ENCODE peak calls at places on chromosomes 1 and 21, in seven cellular contexts. One of them, this sample, is unnamed.

GRCh38 chr1:37714226-37714625 is 21.9 kb downstream of the CDCA8 start:
- DNase-seq in pancreas: no peak
- DNase-seq in esophagus squamous epithelium: no peak
- DNase-seq in cardiac fibroblast: no peak
- DNase-seq in AG04449: no peak
- DNase-seq in Panc1: no peak
- DNase-seq in GM12864: no peak
- DNase-seq in this sample: no peak

GRCh38 chr1:161790587-161791317 is 24.6 kb downstream of the ATF6 start:
- DNase-seq in cardiac fibroblast: no peak
- DNase-seq in AG04449: no peak
- DNase-seq in GM12864: no peak
- DNase-seq in pancreas: no peak
- DNase-seq in esophagus squamous epithelium: no peak
- DNase-seq in Panc1: no peak
- DNase-seq in this sample: no peak

GRCh38 chr21:34830386-34831140 is 161.8 kb downstream of the CLIC6 start:
- DNase-seq in cardiac fibroblast: no peak
- DNase-seq in pancreas: no peak
- DNase-seq in Panc1: no peak
- DNase-seq in AG04449: no peak
- DNase-seq in esophagus squamous epithelium: no peak
- DNase-seq in GM12864: no peak
- DNase-seq in this sample: no peak

GRCh38 chr1:92992066-92992465 is 30.8 kb upstream of the DIPK1A start:
- DNase-seq in GM12864: no peak
- DNase-seq in AG04449: no peak
- DNase-seq in cardiac fibroblast: peak; percentile 26
- DNase-seq in esophagus squamous epithelium: no peak
- DNase-seq in pancreas: no peak
- DNase-seq in Panc1: no peak
- DNase-seq in this sample: no peak

GRCh38 chr1:91513160-91513559 is 12.5 kb downstream of the CDC7 start:
- DNase-seq in esophagus squamous epithelium: no peak
- DNase-seq in cardiac fibroblast: peak; percentile 60
- DNase-seq in GM12864: no peak
- DNase-seq in Panc1: no peak
- DNase-seq in pancreas: no peak
- DNase-seq in AG04449: no peak
- DNase-seq in this sample: no peak

GRCh38 chr1:193458628-193459027 is 272.2 kb upstream of the B3GALT2 start:
- DNase-seq in Panc1: no peak
- DNase-seq in AG04449: no peak
- DNase-seq in cardiac fibroblast: no peak
- DNase-seq in GM12864: no peak
- DNase-seq in esophagus squamous epithelium: no peak
- DNase-seq in pancreas: no peak
- DNase-seq in this sample: no peak

GRCh38 chr1:186900539-186901237 is 71.9 kb downstream of the PLA2G4A start:
- DNase-seq in cardiac fibroblast: peak; percentile 53
- DNase-seq in Panc1: no peak
- DNase-seq in GM12864: no peak
- DNase-seq in pancreas: no peak
- DNase-seq in AG04449: no peak
- DNase-seq in esophagus squamous epithelium: no peak
- DNase-seq in this sample: no peak

GRCh38 chr1:24468605-24469004 is 34.0 kb upstream of the RCAN3 start:
- DNase-seq in esophagus squamous epithelium: no peak
- DNase-seq in cardiac fibroblast: no peak
- DNase-seq in pancreas: no peak
- DNase-seq in AG04449: no peak
- DNase-seq in Panc1: no peak
- DNase-seq in GM12864: no peak
- DNase-seq in this sample: no peak

GRCh38 chr1:941588-942383 is 17.3 kb downstream of the NOC2L start:
- DNase-seq in cardiac fibroblast: peak; percentile 38
- DNase-seq in Panc1: no peak
- DNase-seq in GM12864: no peak
- DNase-seq in AG04449: no peak
- DNase-seq in esophagus squamous epithelium: no peak
- DNase-seq in pancreas: no peak
- DNase-seq in this sample: peak; percentile 63

GRCh38 chr1:210883821-210884220 is 250.1 kb downstream of the KCNH1 start:
- DNase-seq in AG04449: peak; percentile 24
- DNase-seq in GM12864: no peak
- DNase-seq in cardiac fibroblast: peak; percentile 1
- DNase-seq in esophagus squamous epithelium: no peak
- DNase-seq in pancreas: no peak
- DNase-seq in Panc1: no peak
- DNase-seq in this sample: no peak

GRCh38 chr1:41607810-41608209 is 123.3 kb upstream of the EDN2 start:
- DNase-seq in cardiac fibroblast: no peak
- DNase-seq in Panc1: no peak
- DNase-seq in AG04449: no peak
- DNase-seq in pancreas: no peak
- DNase-seq in esophagus squamous epithelium: no peak
- DNase-seq in GM12864: no peak
- DNase-seq in this sample: no peak

GRCh38 chr1:185741551-185741950 is 7.4 kb downstream of the HMCN1 start:
- DNase-seq in GM12864: no peak
- DNase-seq in esophagus squamous epithelium: no peak
- DNase-seq in Panc1: no peak
- DNase-seq in AG04449: no peak
- DNase-seq in cardiac fibroblast: peak; percentile 40
- DNase-seq in pancreas: no peak
- DNase-seq in this sample: no peak

GRCh38 chr1:213326666-213327317 is 275.8 kb downstream of the RPS6KC1 start:
- DNase-seq in cardiac fibroblast: peak; percentile 56
- DNase-seq in Panc1: no peak
- DNase-seq in esophagus squamous epithelium: no peak
- DNase-seq in pancreas: no peak
- DNase-seq in GM12864: no peak
- DNase-seq in AG04449: no peak
- DNase-seq in this sample: peak; percentile 54

GRCh38 chr1:93625582-93626327 is 55.9 kb downstream of the BCAR3 start:
- DNase-seq in AG04449: no peak
- DNase-seq in esophagus squamous epithelium: no peak
- DNase-seq in pancreas: no peak
- DNase-seq in Panc1: no peak
- DNase-seq in cardiac fibroblast: peak; percentile 89
- DNase-seq in GM12864: no peak
- DNase-seq in this sample: no peak

GRCh38 chr1:17909634-17910033 is 154.5 kb downstream of the ACTL8 start:
- DNase-seq in pancreas: no peak
- DNase-seq in cardiac fibroblast: peak; percentile 56
- DNase-seq in Panc1: no peak
- DNase-seq in esophagus squamous epithelium: no peak
- DNase-seq in AG04449: no peak
- DNase-seq in GM12864: no peak
- DNase-seq in this sample: no peak

GRCh38 chr1:183568176-183569041 is 21.9 kb downstream of the NCF2 start:
- DNase-seq in esophagus squamous epithelium: no peak
- DNase-seq in GM12864: no peak
- DNase-seq in Panc1: no peak
- DNase-seq in pancreas: no peak
- DNase-seq in AG04449: no peak
- DNase-seq in cardiac fibroblast: peak; percentile 42
- DNase-seq in this sample: no peak

GRCh38 chr1:91784616-91785015 is 101.3 kb downstream of the TGFBR3 start:
- DNase-seq in GM12864: no peak
- DNase-seq in esophagus squamous epithelium: no peak
- DNase-seq in AG04449: no peak
- DNase-seq in pancreas: no peak
- DNase-seq in cardiac fibroblast: no peak
- DNase-seq in Panc1: no peak
- DNase-seq in this sample: no peak

DNA sequence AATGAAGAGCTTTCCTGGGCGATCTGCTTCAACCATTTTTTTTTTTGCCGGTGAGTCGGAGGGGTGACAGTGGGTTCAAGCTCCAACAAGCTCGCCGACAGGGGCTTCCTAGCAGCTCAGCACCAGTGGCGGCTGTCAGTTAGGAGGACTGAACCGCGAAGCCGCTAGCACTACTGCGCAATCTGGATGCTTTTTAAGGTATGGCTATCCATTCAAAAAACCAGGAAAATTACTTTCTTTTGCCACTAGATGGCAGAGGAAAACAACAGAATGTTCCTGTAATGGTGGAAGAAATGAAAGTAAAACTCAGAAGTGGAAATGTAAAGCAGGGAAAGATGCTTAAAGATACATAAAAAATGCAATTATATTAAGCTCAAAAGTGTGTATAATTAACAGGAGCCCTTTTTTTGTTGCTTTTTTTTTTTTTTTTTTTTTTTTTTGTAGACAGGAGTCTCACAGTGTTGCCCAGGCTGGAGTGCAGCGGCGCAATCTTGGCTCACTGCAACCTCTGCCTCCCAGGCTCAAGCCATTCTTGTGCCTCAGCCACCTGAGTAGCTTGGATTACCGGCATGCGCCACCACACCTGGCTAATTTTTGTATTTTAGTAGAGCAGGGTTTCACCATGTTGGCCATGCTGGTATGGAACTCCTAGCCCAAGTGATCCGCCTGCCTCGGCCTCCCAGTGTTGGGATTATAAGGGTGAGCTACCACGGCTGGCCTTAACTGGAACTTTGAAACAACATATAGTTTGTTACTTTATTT is 8.5 kb downstream of the KYAT3 start:
- DNase-seq in AG04449: no peak
- DNase-seq in Panc1: peak; percentile 64
- DNase-seq in pancreas: no peak
- DNase-seq in esophagus squamous epithelium: no peak
- DNase-seq in GM12864: peak; percentile 40
- DNase-seq in cardiac fibroblast: peak; percentile 81
- DNase-seq in this sample: no peak
- H3K4me3 ChIP-seq in AG04449: no peak overlapping the region
- H3K4me3 ChIP-seq in Panc1: peak overlapping the region; percentile 61
- H3K4me3 ChIP-seq in pancreas: peak overlapping the region; percentile 12
- H3K4me3 ChIP-seq in esophagus squamous epithelium: no peak overlapping the region
- H3K4me3 ChIP-seq in GM12864: peak overlapping the region; percentile 43
- H3K4me3 ChIP-seq in cardiac fibroblast: peak overlapping the region; percentile 44
- H3K4me3 ChIP-seq in this sample: no peak overlapping the region

DNA sequence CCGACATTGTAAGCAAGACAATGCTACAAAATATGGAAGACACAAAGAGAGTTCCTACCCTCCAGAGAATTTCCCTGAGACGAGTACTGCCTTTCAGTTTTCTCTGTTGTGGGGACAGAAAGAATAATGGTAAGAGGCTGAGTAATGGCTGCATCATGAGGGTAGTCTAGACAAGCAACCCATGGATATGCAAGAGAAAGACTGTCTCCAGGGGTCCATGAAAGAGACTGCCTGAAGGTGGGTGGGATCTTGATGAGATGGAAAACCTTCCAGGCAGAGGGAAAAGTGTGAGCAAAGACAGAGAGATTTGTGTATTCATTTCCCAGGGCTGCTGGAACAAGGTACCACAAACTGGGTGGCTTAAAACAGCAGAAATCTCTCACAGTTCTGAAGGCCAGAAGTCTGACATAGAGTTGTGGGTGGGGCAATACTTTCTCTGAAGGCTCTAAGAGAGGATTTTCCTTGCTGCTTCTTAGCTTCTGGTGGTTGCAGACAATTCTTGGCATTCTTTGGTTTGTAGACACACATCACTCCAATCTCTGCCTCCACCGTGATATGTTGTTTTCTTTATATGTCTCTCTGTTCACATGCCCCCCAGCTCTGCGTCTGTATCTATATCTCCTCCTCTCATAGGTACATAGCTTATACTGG is 41.4 kb downstream of the ANP32E start:
- DNase-seq in AG04449: peak; percentile 64
- DNase-seq in Panc1: no peak
- DNase-seq in cardiac fibroblast: peak; percentile 60
- DNase-seq in pancreas: no peak
- DNase-seq in esophagus squamous epithelium: no peak
- DNase-seq in GM12864: no peak
- DNase-seq in this sample: no peak
- H3K4me3 ChIP-seq in AG04449: no peak overlapping the region
- H3K4me3 ChIP-seq in Panc1: no peak overlapping the region
- H3K4me3 ChIP-seq in cardiac fibroblast: no peak overlapping the region
- H3K4me3 ChIP-seq in pancreas: no peak overlapping the region
- H3K4me3 ChIP-seq in esophagus squamous epithelium: no peak overlapping the region
- H3K4me3 ChIP-seq in GM12864: no peak overlapping the region
- H3K4me3 ChIP-seq in this sample: no peak overlapping the region

GRCh38 chr1:47179988-47180563 is 9.8 kb downstream of the PDZK1IP1 start:
- DNase-seq in Panc1: no peak
- DNase-seq in GM12864: no peak
- DNase-seq in AG04449: no peak
- DNase-seq in cardiac fibroblast: no peak
- DNase-seq in pancreas: no peak
- DNase-seq in esophagus squamous epithelium: no peak
- DNase-seq in this sample: no peak
- H3K4me3 ChIP-seq in Panc1: peak overlapping the region; percentile 69
- H3K4me3 ChIP-seq in GM12864: no peak overlapping the region
- H3K4me3 ChIP-seq in AG04449: no peak overlapping the region
- H3K4me3 ChIP-seq in cardiac fibroblast: peak overlapping the region; percentile 54
- H3K4me3 ChIP-seq in pancreas: peak overlapping the region; percentile 19
- H3K4me3 ChIP-seq in esophagus squamous epithelium: no peak overlapping the region
- H3K4me3 ChIP-seq in this sample: peak overlapping the region; percentile 53

GRCh38 chr1:159935305-159935704 is 10.0 kb upstream of the TAGLN2 start:
- DNase-seq in AG04449: no peak
- DNase-seq in GM12864: no peak
- DNase-seq in esophagus squamous epithelium: no peak
- DNase-seq in cardiac fibroblast: no peak
- DNase-seq in Panc1: no peak
- DNase-seq in pancreas: peak; percentile 58
- DNase-seq in this sample: no peak

GRCh38 chr1:159937014-159937750 is 8.2 kb downstream of the IGSF9 start:
- DNase-seq in GM12864: no peak
- DNase-seq in cardiac fibroblast: no peak
- DNase-seq in Panc1: no peak
- DNase-seq in AG04449: no peak
- DNase-seq in pancreas: peak; percentile 50
- DNase-seq in esophagus squamous epithelium: no peak
- DNase-seq in this sample: no peak

GRCh38 chr1:159938221-159938852 is 7.1 kb downstream of the IGSF9 start:
- DNase-seq in esophagus squamous epithelium: no peak
- DNase-seq in cardiac fibroblast: no peak
- DNase-seq in GM12864: no peak
- DNase-seq in AG04449: no peak
- DNase-seq in pancreas: no peak
- DNase-seq in Panc1: no peak
- DNase-seq in this sample: no peak

GRCh38 chr1:159935719-159936283 is 9.6 kb downstream of the IGSF9 start:
- DNase-seq in esophagus squamous epithelium: no peak
- DNase-seq in cardiac fibroblast: no peak
- DNase-seq in pancreas: no peak
- DNase-seq in AG04449: no peak
- DNase-seq in Panc1: no peak
- DNase-seq in GM12864: no peak
- DNase-seq in this sample: no peak

DNA sequence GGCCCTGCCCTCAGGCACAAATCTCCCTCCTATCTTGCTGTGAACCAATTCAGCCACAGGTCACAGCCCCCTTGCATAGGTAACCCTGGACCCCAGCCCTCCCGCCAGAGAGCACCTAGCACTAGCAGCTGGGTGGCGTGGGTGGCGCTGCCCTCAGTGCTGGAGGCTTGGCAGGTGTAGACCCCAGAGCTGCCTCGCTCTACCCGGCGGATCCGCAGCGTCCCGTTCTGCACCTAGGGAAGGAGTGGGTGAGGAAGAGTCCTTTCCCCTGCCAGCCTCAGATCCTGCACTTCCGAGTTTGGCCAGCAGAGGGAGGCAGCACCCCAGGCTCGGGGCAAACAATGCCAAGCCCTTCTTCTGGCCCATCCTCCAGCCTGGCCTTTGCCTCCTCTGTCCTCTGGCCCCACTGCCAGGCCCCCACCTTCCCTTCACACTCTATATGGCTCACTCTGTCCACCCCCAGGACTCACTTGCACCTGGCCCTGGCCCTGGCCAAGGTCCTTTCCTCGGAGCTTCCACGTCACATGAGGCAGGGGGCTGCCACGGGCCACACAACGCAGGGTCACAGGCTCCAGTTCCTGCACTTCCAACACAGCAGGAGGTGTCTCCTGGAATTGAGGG is 9.0 kb downstream of the IGSF9 start:
- DNase-seq in esophagus squamous epithelium: no peak
- DNase-seq in pancreas: peak; percentile 88
- DNase-seq in cardiac fibroblast: peak; percentile 57
- DNase-seq in GM12864: no peak
- DNase-seq in Panc1: peak; percentile 60
- DNase-seq in AG04449: no peak
- DNase-seq in this sample: no peak
- H3K4me3 ChIP-seq in esophagus squamous epithelium: no peak overlapping the region
- H3K4me3 ChIP-seq in pancreas: no peak overlapping the region
- H3K4me3 ChIP-seq in cardiac fibroblast: no peak overlapping the region
- H3K4me3 ChIP-seq in GM12864: no peak overlapping the region
- H3K4me3 ChIP-seq in Panc1: no peak overlapping the region
- H3K4me3 ChIP-seq in AG04449: no peak overlapping the region
- H3K4me3 ChIP-seq in this sample: no peak overlapping the region

This sample was measured in skeletal muscle cell.